ENCODE peak calls at places on chromosome 2, in eight cellular contexts. Z, W, U, Q, X, D, M and B are unnamed samples.

GRCh38 chr2:15811367-15811766 is 129.0 kb upstream of the MYCN start:
- DNase-seq in Z (no peak), W (no peak), U (no peak), Q (no peak), X (no peak), D (no peak), M (no peak), B (no peak)

GRCh38 chr2:33484042-33484621 is 7.7 kb downstream of the RASGRP3 start:
- DNase-seq in Z (no peak), W (no peak), U (no peak), Q (no peak), X (no peak), D (no peak), M (peak; percentile 32), B (no peak)

GRCh38 chr2:60290534-60290933 is 262.9 kb downstream of the BCL11A start:
- DNase-seq in Z (no peak), W (no peak), U (no peak), Q (no peak), X (no peak), D (no peak), M (no peak), B (no peak)

GRCh38 chr2:25885933-25886332 is 7.6 kb upstream of the ASXL2 start:
- DNase-seq in Z (no peak), W (peak; percentile 72), U (no peak), Q (peak; percentile 78), X (no peak), D (no peak), M (peak; percentile 95), B (no peak)

GRCh38 chr2:191343796-191344338 is 98.7 kb downstream of the MYO1B start:
- DNase-seq in Z (no peak), W (no peak), U (no peak), Q (no peak), X (no peak), D (no peak), M (no peak), B (no peak)

GRCh38 chr2:1486670-1487069 is 73.4 kb downstream of the TPO start:
- DNase-seq in Z (no peak), W (no peak), U (no peak), Q (no peak), X (no peak), D (no peak), M (no peak), B (no peak)

GRCh38 chr2:234682492-234683228 is 185.8 kb upstream of the ARL4C start:
- DNase-seq in Z (no peak), W (no peak), U (no peak), Q (no peak), X (no peak), D (no peak), M (peak; percentile 49), B (no peak)

GRCh38 chr2:217899231-217900009 is 103.4 kb downstream of the TNS1 start:
- DNase-seq in Z (no peak), W (peak; percentile 59), U (peak; percentile 27), Q (peak; percentile 77), X (no peak), D (no peak), M (peak; percentile 91), B (peak; percentile 78)

GRCh38 chr2:61978522-61978921 is 73.0 kb downstream of the COMMD1 start:
- DNase-seq in Z (no peak), W (no peak), U (no peak), Q (no peak), X (no peak), D (no peak), M (no peak), B (no peak)

GRCh38 chr2:176178807-176179271 is 9.6 kb upstream of the HOXD1 start:
- DNase-seq in Z (no peak), W (no peak), U (no peak), Q (no peak), X (no peak), D (no peak), M (no peak), B (no peak)
- H3K27ac ChIP-seq in Z (no peak overlapping the region), W (no peak overlapping the region), U (no peak overlapping the region), Q (no peak overlapping the region), X (no peak overlapping the region), D (no peak overlapping the region), M (no peak overlapping the region), B (no peak overlapping the region)

DNA sequence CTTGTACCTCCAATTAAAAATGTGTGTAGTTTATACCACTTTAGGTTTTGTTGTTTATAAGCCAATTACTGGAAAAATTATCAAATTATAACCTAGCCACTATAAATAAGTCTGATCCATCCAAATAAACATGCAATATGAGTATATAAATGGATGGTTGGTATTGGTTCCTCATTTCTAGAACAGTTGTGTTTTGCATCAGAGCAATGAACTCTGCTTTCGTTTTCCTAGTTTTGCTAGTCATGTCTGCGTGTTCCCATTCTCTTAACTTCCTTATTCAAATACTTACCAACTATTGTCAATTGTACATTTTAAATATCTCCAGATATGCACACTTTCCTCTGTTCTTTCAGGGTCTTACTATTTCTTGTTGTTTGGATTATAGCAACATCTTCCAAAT is 641.7 kb downstream of the NR4A2 start:
- DNase-seq in Z (no peak), W (no peak), U (no peak), Q (no peak), X (no peak), D (no peak), M (no peak), B (no peak)
- H3K4me3 ChIP-seq in Z (no peak overlapping the region), W (no peak overlapping the region), U (no peak overlapping the region), Q (no peak overlapping the region), X (no peak overlapping the region), D (no peak overlapping the region), M (no peak overlapping the region), B (no peak overlapping the region)

GRCh38 chr2:215138466-215138865 is at the start of gene ABCA12:
- DNase-seq in Z (no peak), W (no peak), U (peak; percentile 4), Q (no peak), X (no peak), D (no peak), M (no peak), B (no peak)

GRCh38 chr2:215137329-215137686 is 1.1 kb downstream of the ABCA12 start:
- DNase-seq in Z (no peak), W (no peak), U (no peak), Q (no peak), X (no peak), D (no peak), M (no peak), B (no peak)

GRCh38 chr2:215140166-215140707 is 1.8 kb upstream of the ABCA12 start:
- DNase-seq in Z (no peak), W (no peak), U (no peak), Q (no peak), X (no peak), D (no peak), M (no peak), B (no peak)

GRCh38 chr2:215136669-215137328 is 1.6 kb downstream of the ABCA12 start:
- DNase-seq in Z (no peak), W (no peak), U (no peak), Q (no peak), X (no peak), D (no peak), M (peak; percentile 6), B (no peak)

DNA sequence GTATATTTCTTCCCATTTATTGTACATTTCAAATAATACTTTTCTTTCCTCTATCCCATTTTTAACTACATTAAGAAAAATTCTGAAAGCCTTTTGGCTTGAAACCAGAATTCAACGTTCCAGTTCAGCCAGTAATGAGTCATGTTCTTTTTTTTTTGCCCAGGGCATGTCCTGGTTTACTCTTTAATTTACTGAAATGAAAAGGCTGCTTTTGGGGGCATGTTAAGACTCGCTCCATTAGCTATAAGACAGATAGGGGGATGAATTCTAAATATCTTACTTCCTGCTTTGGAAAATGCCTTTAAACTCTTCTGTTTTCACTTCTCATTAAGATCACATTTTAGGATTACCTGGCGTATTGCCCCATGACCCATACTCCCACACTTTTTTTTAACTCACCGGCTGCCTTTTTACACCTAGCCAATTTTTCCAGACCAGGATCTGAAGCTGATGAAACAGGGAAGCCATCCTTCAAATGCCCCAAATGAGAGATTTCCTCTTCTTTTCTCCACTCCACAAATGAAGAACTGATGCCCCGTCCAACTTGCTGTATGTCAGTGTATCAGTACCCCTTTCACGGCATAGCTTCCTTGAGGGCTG is 585 bp downstream of the ABCA12 start:
- DNase-seq in Z (no peak), W (no peak), U (peak; percentile 43), Q (no peak), X (no peak), D (no peak), M (peak; percentile 42), B (no peak)
- H3K27ac ChIP-seq in Z (no peak overlapping the region), W (no peak overlapping the region), U (peak overlapping the region; percentile 44), Q (peak overlapping the region; percentile 74), X (no peak overlapping the region), D (no peak overlapping the region), M (peak overlapping the region; percentile 44), B (no peak overlapping the region)

GRCh38 chr2:69743847-69744264 is 1.9 kb downstream of the ANXA4 start:
- DNase-seq in Z (no peak), W (no peak), U (no peak), Q (no peak), X (no peak), D (no peak), M (no peak), B (no peak)
- H3K4me3 ChIP-seq in Z (no peak overlapping the region), W (no peak overlapping the region), U (no peak overlapping the region), Q (peak overlapping the region; percentile 76), X (no peak overlapping the region), D (peak overlapping the region; percentile 83), M (no peak overlapping the region), B (peak overlapping the region; percentile 77)

GRCh38 chr2:238729261-238729935 is 118.5 kb upstream of the TWIST2 start:
- DNase-seq in Z (no peak), W (no peak), U (no peak), Q (no peak), X (no peak), D (no peak), M (no peak), B (no peak)

GRCh38 chr2:238728322-238729260 is 119.3 kb upstream of the TWIST2 start:
- DNase-seq in Z (no peak), W (peak; percentile 69), U (no peak), Q (no peak), X (no peak), D (no peak), M (peak; percentile 76), B (no peak)

GRCh38 chr2:238731961-238732360 is 115.9 kb upstream of the TWIST2 start:
- DNase-seq in Z (no peak), W (no peak), U (no peak), Q (no peak), X (no peak), D (no peak), M (no peak), B (no peak)

GRCh38 chr2:238727585-238728321 is 120.1 kb upstream of the TWIST2 start:
- DNase-seq in Z (no peak), W (peak; percentile 34), U (no peak), Q (no peak), X (no peak), D (no peak), M (peak; percentile 57), B (no peak)

DNA sequence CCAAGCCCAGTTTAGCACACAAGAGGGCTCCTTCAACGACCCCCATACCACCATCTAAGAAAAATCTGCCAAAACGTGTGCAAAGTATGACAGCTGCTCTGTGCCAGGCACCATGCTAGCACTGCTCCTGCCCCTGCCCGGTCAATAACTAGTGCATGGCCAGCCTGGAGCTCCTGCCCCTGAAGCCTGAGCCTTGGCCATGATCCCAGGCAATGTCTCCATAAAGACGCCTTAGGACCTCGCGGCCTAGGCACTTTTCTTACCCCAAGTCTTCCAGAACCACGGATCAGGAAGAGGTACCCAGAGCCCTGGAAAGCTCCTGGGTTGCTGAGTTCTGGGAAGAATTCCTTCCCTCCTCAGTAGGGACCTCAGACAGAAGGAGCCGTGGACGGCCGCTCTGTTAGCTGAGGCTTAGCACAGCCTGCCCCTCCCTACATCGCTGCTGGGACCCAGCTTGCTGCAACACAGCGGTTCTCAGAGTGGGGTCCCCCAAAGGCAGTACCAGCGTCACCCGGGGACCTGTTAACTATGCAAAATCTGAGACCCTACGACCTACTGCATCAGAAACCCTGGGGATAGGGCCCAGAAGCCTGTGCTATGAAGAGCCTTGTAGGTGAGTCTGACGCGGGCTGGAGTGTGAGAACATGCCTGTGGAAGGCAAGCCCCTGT is 117.8 kb upstream of the TWIST2 start:
- DNase-seq in Z (no peak), W (no peak), U (no peak), Q (no peak), X (no peak), D (no peak), M (no peak), B (no peak)
- H3K27ac ChIP-seq in Z (no peak overlapping the region), W (no peak overlapping the region), U (no peak overlapping the region), Q (no peak overlapping the region), X (peak overlapping the region; percentile 95), D (no peak overlapping the region), M (no peak overlapping the region), B (no peak overlapping the region)